ENCODE peak calls at places on chromosomes 2 and 18, in five cellular contexts. One of them, this sample, is unnamed.

GRCh38 chr18:35415511-35416427 is 38.6 kb upstream of the ZNF396 start:
- DNase-seq in neural progenitor cell: no peak
- DNase-seq in endothelial cell of umbilical vein: no peak
- DNase-seq in A549: no peak
- DNase-seq in astrocyte: peak
- DNase-seq in this sample: no peak

GRCh38 chr18:6741290-6741689 is 11.8 kb downstream of the ARHGAP28 start:
- DNase-seq in A549: peak
- DNase-seq in neural progenitor cell: no peak
- DNase-seq in astrocyte: peak
- DNase-seq in endothelial cell of umbilical vein: peak
- DNase-seq in this sample: peak

GRCh38 chr2:232568161-232568560 is 17.7 kb downstream of the EIF4E2 start:
- DNase-seq in A549: peak
- DNase-seq in endothelial cell of umbilical vein: no peak
- DNase-seq in astrocyte: peak
- DNase-seq in neural progenitor cell: no peak
- DNase-seq in this sample: peak

GRCh38 chr2:60819155-60819862 is 62.1 kb upstream of the REL start:
- DNase-seq in A549: no peak
- DNase-seq in astrocyte: no peak
- DNase-seq in neural progenitor cell: no peak
- DNase-seq in endothelial cell of umbilical vein: no peak
- DNase-seq in this sample: no peak

GRCh38 chr2:42171396-42171971 is 2.3 kb downstream of the EML4 start:
- DNase-seq in endothelial cell of umbilical vein: no peak
- DNase-seq in A549: no peak
- DNase-seq in neural progenitor cell: peak
- DNase-seq in astrocyte: no peak
- DNase-seq in this sample: no peak

GRCh38 chr2:64591188-64591587 is 62.5 kb downstream of the SERTAD2 start:
- DNase-seq in neural progenitor cell: no peak
- DNase-seq in astrocyte: no peak
- DNase-seq in endothelial cell of umbilical vein: no peak
- DNase-seq in A549: no peak
- DNase-seq in this sample: peak

GRCh38 chr2:149145314-149146295 is 107.1 kb downstream of the LYPD6B start:
- DNase-seq in endothelial cell of umbilical vein: no peak
- DNase-seq in neural progenitor cell: no peak
- DNase-seq in A549: no peak
- DNase-seq in astrocyte: no peak
- DNase-seq in this sample: no peak

GRCh38 chr2:177550264-177551200 is 158.0 kb downstream of the AGPS start:
- DNase-seq in neural progenitor cell: no peak
- DNase-seq in astrocyte: no peak
- DNase-seq in A549: no peak
- DNase-seq in endothelial cell of umbilical vein: peak
- DNase-seq in this sample: no peak

GRCh38 chr2:207412787-207413310 is 116.9 kb upstream of the CREB1 start:
- DNase-seq in neural progenitor cell: no peak
- DNase-seq in astrocyte: no peak
- DNase-seq in endothelial cell of umbilical vein: no peak
- DNase-seq in A549: no peak
- DNase-seq in this sample: no peak

GRCh38 chr18:31407649-31408048 is 31.1 kb downstream of the DSG4 start:
- DNase-seq in neural progenitor cell: no peak
- DNase-seq in A549: no peak
- DNase-seq in astrocyte: no peak
- DNase-seq in endothelial cell of umbilical vein: no peak
- DNase-seq in this sample: peak

GRCh38 chr2:120525056-120526046 is 179.4 kb downstream of the INHBB start:
- DNase-seq in astrocyte: no peak
- DNase-seq in A549: no peak
- DNase-seq in neural progenitor cell: no peak
- DNase-seq in endothelial cell of umbilical vein: peak
- DNase-seq in this sample: no peak

GRCh38 chr18:13811993-13812392 is 12.0 kb upstream of the MC5R start:
- DNase-seq in astrocyte: no peak
- DNase-seq in A549: peak
- DNase-seq in endothelial cell of umbilical vein: no peak
- DNase-seq in neural progenitor cell: no peak
- DNase-seq in this sample: no peak

GRCh38 chr2:11014026-11014425 is 102.3 kb downstream of the KCNF1 start:
- DNase-seq in A549: no peak
- DNase-seq in endothelial cell of umbilical vein: no peak
- DNase-seq in neural progenitor cell: no peak
- DNase-seq in astrocyte: no peak
- DNase-seq in this sample: no peak

GRCh38 chr2:195600796-195601195 is 56.2 kb upstream of the SLC39A10 start:
- DNase-seq in neural progenitor cell: no peak
- DNase-seq in A549: no peak
- DNase-seq in endothelial cell of umbilical vein: no peak
- DNase-seq in astrocyte: no peak
- DNase-seq in this sample: peak

GRCh38 chr2:36698978-36699377 is 2.5 kb downstream of the VIT start:
- DNase-seq in astrocyte: no peak
- DNase-seq in endothelial cell of umbilical vein: no peak
- DNase-seq in neural progenitor cell: no peak
- DNase-seq in A549: no peak
- DNase-seq in this sample: no peak

GRCh38 chr18:30675072-30675471 is 367.5 kb downstream of the DSC3 start:
- DNase-seq in neural progenitor cell: no peak
- DNase-seq in endothelial cell of umbilical vein: no peak
- DNase-seq in A549: no peak
- DNase-seq in astrocyte: no peak
- DNase-seq in this sample: no peak

GRCh38 chr2:190344275-190344827 is 962 bp downstream of the INPP1 start:
- DNase-seq in endothelial cell of umbilical vein: peak
- DNase-seq in neural progenitor cell: no peak
- DNase-seq in astrocyte: no peak
- DNase-seq in A549: peak
- DNase-seq in this sample: peak

GRCh38 chr2:102686479-102687439 is 67.4 kb downstream of the SLC9A2 start:
- DNase-seq in A549: no peak
- DNase-seq in endothelial cell of umbilical vein: no peak
- DNase-seq in neural progenitor cell: no peak
- DNase-seq in astrocyte: no peak
- DNase-seq in this sample: no peak

GRCh38 chr2:237075749-237076599 is 9.7 kb upstream of the COPS8 start:
- DNase-seq in neural progenitor cell: no peak
- DNase-seq in A549: no peak
- DNase-seq in endothelial cell of umbilical vein: no peak
- DNase-seq in astrocyte: no peak
- DNase-seq in this sample: no peak

GRCh38 chr2:172864182-172864581 is 128.5 kb downstream of the RAPGEF4 start:
- DNase-seq in neural progenitor cell: peak
- DNase-seq in endothelial cell of umbilical vein: peak
- DNase-seq in A549: no peak
- DNase-seq in astrocyte: no peak
- DNase-seq in this sample: no peak

DNA sequence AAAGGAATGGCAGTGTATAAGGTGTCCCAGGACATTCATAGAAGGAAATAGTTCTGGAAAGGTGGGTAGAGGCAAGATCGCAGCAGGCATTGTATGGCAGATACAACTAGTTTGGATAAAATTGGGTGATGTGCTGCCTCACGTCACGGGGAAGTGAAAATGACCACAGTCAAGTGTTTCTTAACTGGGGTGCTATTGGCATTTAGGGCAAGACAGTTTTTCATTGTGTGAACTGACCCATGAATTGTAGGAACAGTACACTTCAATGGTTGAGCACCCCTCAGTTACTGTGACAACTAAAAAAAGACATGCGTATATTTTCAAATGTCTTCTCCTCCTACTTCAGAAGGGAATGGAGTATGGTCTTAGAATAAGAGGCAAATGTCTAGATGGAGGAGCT is 22.3 kb upstream of the CYRIA start:
- DNase-seq in A549: no peak
- DNase-seq in endothelial cell of umbilical vein: no peak
- DNase-seq in neural progenitor cell: no peak
- DNase-seq in astrocyte: no peak
- DNase-seq in this sample: no peak
- H3K4me2 ChIP-seq in A549: no peak
- H3K4me2 ChIP-seq in endothelial cell of umbilical vein: no peak
- H3K4me2 ChIP-seq in neural progenitor cell: no peak
- H3K4me2 ChIP-seq in astrocyte: no peak
- H3K4me2 ChIP-seq in this sample: no peak

DNA sequence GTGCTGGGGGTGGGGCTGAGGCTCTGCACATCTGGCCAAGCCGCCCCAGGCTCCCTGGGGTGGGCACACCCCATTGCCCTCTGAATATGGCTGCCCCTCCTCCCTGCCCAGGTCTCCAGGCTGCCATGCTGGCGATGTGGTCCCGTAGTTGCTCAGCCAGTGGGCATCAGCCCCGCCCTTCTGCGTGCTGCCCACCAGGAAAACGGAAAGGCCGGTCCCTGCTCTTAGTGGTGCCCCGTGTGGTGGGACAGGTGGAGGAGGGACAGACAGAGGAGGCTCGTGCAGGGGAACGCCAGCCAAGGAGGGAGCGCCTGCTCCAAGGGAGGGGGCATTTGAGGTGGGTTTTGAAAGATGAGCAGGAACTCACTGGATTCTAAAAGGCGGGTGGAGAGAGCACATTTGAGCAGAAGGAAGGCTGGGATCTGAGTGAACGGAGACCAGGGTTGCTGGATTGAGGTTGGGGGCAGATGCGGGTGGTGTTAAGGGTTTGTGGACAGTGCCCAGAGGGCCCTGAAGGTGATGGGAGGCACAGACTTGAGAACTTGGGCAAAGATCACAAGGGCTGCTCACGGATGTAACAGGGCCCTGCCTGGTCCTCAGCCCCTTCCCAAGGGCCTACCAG is 6.7 kb upstream of the B3GNT7 start:
- DNase-seq in astrocyte: no peak
- DNase-seq in neural progenitor cell: no peak
- DNase-seq in A549: no peak
- DNase-seq in endothelial cell of umbilical vein: no peak
- DNase-seq in this sample: no peak
- H3K4me2 ChIP-seq in astrocyte: peak
- H3K4me2 ChIP-seq in neural progenitor cell: no peak
- H3K4me2 ChIP-seq in A549: peak
- H3K4me2 ChIP-seq in endothelial cell of umbilical vein: no peak
- H3K4me2 ChIP-seq in this sample: peak

GRCh38 chr2:160308915-160309314 is 108.8 kb upstream of the ITGB6 start:
- DNase-seq in endothelial cell of umbilical vein: peak
- DNase-seq in neural progenitor cell: no peak
- DNase-seq in A549: no peak
- DNase-seq in astrocyte: peak
- DNase-seq in this sample: peak
- H3K4me2 ChIP-seq in endothelial cell of umbilical vein: peak
- H3K4me2 ChIP-seq in neural progenitor cell: no peak
- H3K4me2 ChIP-seq in A549: no peak
- H3K4me2 ChIP-seq in astrocyte: peak
- H3K4me2 ChIP-seq in this sample: peak

DNA sequence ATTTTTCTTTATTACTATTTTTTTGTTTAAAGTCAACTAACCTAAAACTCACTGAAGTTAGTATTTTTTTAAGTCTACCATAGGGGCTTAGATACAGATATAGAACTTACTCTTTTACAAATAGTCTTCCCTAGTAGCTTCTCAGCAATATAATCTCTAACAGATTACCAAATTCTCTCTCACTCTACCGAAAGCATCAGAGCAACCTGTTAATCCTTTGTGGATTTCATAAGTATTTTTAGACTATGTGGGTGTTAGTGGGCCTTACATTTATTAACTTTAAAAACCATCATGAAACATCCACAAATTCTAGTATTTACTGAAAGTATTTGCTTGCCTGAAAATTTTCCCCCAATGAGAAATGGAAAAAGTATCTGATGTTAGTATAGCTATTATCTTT is 84.6 kb upstream of the TFPI start:
- DNase-seq in neural progenitor cell: no peak
- DNase-seq in astrocyte: no peak
- DNase-seq in A549: no peak
- DNase-seq in endothelial cell of umbilical vein: no peak
- DNase-seq in this sample: no peak
- H3K4me2 ChIP-seq in neural progenitor cell: no peak
- H3K4me2 ChIP-seq in astrocyte: no peak
- H3K4me2 ChIP-seq in A549: no peak
- H3K4me2 ChIP-seq in endothelial cell of umbilical vein: no peak
- H3K4me2 ChIP-seq in this sample: no peak

GRCh38 chr18:8814206-8814605 is 108.8 kb downstream of the MTCL1 start:
- DNase-seq in endothelial cell of umbilical vein: peak
- DNase-seq in A549: no peak
- DNase-seq in neural progenitor cell: no peak
- DNase-seq in astrocyte: peak
- DNase-seq in this sample: no peak
- H3K4me2 ChIP-seq in endothelial cell of umbilical vein: peak
- H3K4me2 ChIP-seq in A549: no peak
- H3K4me2 ChIP-seq in neural progenitor cell: no peak
- H3K4me2 ChIP-seq in astrocyte: peak
- H3K4me2 ChIP-seq in this sample: no peak

GRCh38 chr2:127737892-127738291 is 36.6 kb downstream of the SFT2D3 start:
- DNase-seq in A549: no peak
- DNase-seq in astrocyte: no peak
- DNase-seq in neural progenitor cell: no peak
- DNase-seq in endothelial cell of umbilical vein: no peak
- DNase-seq in this sample: peak

GRCh38 chr2:127735537-127736399 is 34.5 kb downstream of the SFT2D3 start:
- DNase-seq in endothelial cell of umbilical vein: no peak
- DNase-seq in A549: peak
- DNase-seq in astrocyte: no peak
- DNase-seq in neural progenitor cell: no peak
- DNase-seq in this sample: no peak

GRCh38 chr2:127733816-127734537 is 32.7 kb downstream of the SFT2D3 start:
- DNase-seq in astrocyte: peak
- DNase-seq in neural progenitor cell: no peak
- DNase-seq in A549: no peak
- DNase-seq in endothelial cell of umbilical vein: no peak
- DNase-seq in this sample: no peak

GRCh38 chr2:127733113-127733815 is 32.0 kb downstream of the SFT2D3 start:
- DNase-seq in astrocyte: no peak
- DNase-seq in A549: no peak
- DNase-seq in neural progenitor cell: no peak
- DNase-seq in endothelial cell of umbilical vein: no peak
- DNase-seq in this sample: no peak

DNA sequence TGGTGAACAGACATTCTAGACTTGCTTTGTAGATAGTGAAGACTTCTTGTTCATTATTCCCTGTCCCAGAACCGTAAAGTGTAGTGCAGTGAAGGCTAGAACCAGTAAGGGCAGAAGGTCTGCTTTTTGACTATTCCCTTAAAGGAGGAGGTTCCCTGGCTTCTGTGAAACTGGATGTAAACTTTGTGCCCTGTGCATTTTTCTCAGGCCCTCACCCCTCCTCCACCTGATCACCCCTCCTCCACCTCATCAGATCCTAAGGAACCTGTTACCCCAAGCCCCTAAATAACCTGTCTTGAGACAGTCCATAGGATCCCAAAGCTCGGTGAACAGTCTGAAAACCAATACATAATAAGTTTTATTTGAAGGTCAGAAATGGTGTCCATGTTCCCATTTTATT is 33.7 kb downstream of the SFT2D3 start:
- DNase-seq in neural progenitor cell: no peak
- DNase-seq in A549: peak
- DNase-seq in astrocyte: no peak
- DNase-seq in endothelial cell of umbilical vein: no peak
- DNase-seq in this sample: no peak
- H3K4me2 ChIP-seq in neural progenitor cell: no peak
- H3K4me2 ChIP-seq in A549: peak
- H3K4me2 ChIP-seq in astrocyte: no peak
- H3K4me2 ChIP-seq in endothelial cell of umbilical vein: no peak
- H3K4me2 ChIP-seq in this sample: no peak

GRCh38 chr2:200761168-200761715 is 50.5 kb upstream of the BZW1 start:
- DNase-seq in endothelial cell of umbilical vein: peak
- DNase-seq in astrocyte: peak
- DNase-seq in neural progenitor cell: no peak
- DNase-seq in A549: no peak
- DNase-seq in this sample: no peak
- H3K4me2 ChIP-seq in endothelial cell of umbilical vein: peak
- H3K4me2 ChIP-seq in astrocyte: peak
- H3K4me2 ChIP-seq in neural progenitor cell: no peak
- H3K4me2 ChIP-seq in A549: peak
- H3K4me2 ChIP-seq in this sample: no peak